ENCODE peak calls at places on chromosomes 6 and 20, in eight cellular contexts. C is K562, Y is HCT116, N is HepG2, H is GM12878, B is GM23338, A is HL-60, J is SK-N-SH. P is an unnamed sample.

GRCh38 chr6:161327360-161327953 is 53.6 kb upstream of the AGPAT4 start:
- DNase-seq in C (no peak), Y (peak), N (no peak), H (no peak), B (peak), A (no peak), J (no peak), P (no peak)

GRCh38 chr6:150271501-150272263 is 97.1 kb upstream of the IYD start:
- DNase-seq in C (peak), Y (no peak), N (no peak), H (no peak), B (no peak), A (no peak), J (no peak), P (no peak)

GRCh38 chr6:11425431-11425871 is 112.1 kb upstream of the TMEM170B start:
- DNase-seq in C (no peak), Y (no peak), N (peak), H (no peak), B (peak), A (no peak), J (no peak), P (peak)

GRCh38 chr6:158006331-158006730 is 24.7 kb downstream of the SYNJ2 start:
- DNase-seq in C (no peak), Y (no peak), N (no peak), H (no peak), B (no peak), A (no peak), J (no peak), P (no peak)

GRCh38 chr6:11007715-11008608 is 36.1 kb downstream of the ELOVL2 start:
- DNase-seq in C (no peak), Y (peak), N (peak), H (no peak), B (peak), A (no peak), J (no peak), P (peak)

GRCh38 chr6:15351631-15352030 is 105.8 kb downstream of the JARID2 start:
- DNase-seq in C (no peak), Y (no peak), N (no peak), H (no peak), B (no peak), A (no peak), J (no peak), P (peak)

GRCh38 chr6:153218184-153218792 is 87.2 kb upstream of the RGS17 start:
- DNase-seq in C (no peak), Y (no peak), N (no peak), H (no peak), B (no peak), A (no peak), J (no peak), P (no peak)

GRCh38 chr6:161199845-161200244 is 74.0 kb downstream of the AGPAT4 start:
- DNase-seq in C (no peak), Y (no peak), N (no peak), H (no peak), B (no peak), A (peak), J (no peak), P (no peak)

GRCh38 chr6:89941031-89941775 is 46.9 kb downstream of the GJA10 start:
- DNase-seq in C (no peak), Y (no peak), N (peak), H (no peak), B (no peak), A (no peak), J (no peak), P (no peak)

GRCh38 chr6:7975764-7976146 is 65.2 kb upstream of the TXNDC5 start:
- DNase-seq in C (no peak), Y (no peak), N (peak), H (no peak), B (no peak), A (no peak), J (no peak), P (no peak)

GRCh38 chr20:50207026-50207425 is 16.4 kb downstream of the CEBPB start:
- DNase-seq in C (no peak), Y (no peak), N (no peak), H (no peak), B (no peak), A (no peak), J (no peak), P (no peak)

GRCh38 chr6:3638662-3639061 is 112.9 kb downstream of the PXDC1 start:
- DNase-seq in C (no peak), Y (no peak), N (no peak), H (no peak), B (no peak), A (no peak), J (no peak), P (no peak)

GRCh38 chr6:24908555-24908954 is 27.2 kb downstream of the RIPOR2 start:
- DNase-seq in C (no peak), Y (no peak), N (no peak), H (no peak), B (no peak), A (no peak), J (no peak), P (no peak)

GRCh38 chr6:132084811-132085509 is 133.8 kb upstream of the CCN2 start:
- DNase-seq in C (no peak), Y (no peak), N (no peak), H (peak), B (no peak), A (no peak), J (no peak), P (peak)

GRCh38 chr6:35725081-35725708 is 11.6 kb upstream of the ARMC12 start:
- DNase-seq in C (no peak), Y (no peak), N (no peak), H (no peak), B (no peak), A (no peak), J (no peak), P (no peak)

GRCh38 chr6:166602928-166603690 is 16.6 kb upstream of the RAMACL start:
- DNase-seq in C (no peak), Y (no peak), N (no peak), H (no peak), B (no peak), A (peak), J (no peak), P (no peak)

GRCh38 chr6:53857318-53858094 is 62.7 kb downstream of the LRRC1 start:
- DNase-seq in C (no peak), Y (no peak), N (no peak), H (no peak), B (no peak), A (no peak), J (no peak), P (no peak)

GRCh38 chr20:1800777-1801176 is 94.4 kb upstream of the SIRPA start:
- DNase-seq in C (no peak), Y (no peak), N (no peak), H (no peak), B (no peak), A (no peak), J (peak), P (peak)

GRCh38 chr20:64228086-64228485 is 27.5 kb upstream of the PCMTD2 start:
- DNase-seq in C (no peak), Y (no peak), N (no peak), H (no peak), B (no peak), A (no peak), J (no peak), P (no peak)

GRCh38 chr20:44040202-44040915 is 125.7 kb downstream of the TOX2 start:
- DNase-seq in C (no peak), Y (no peak), N (no peak), H (no peak), B (no peak), A (no peak), J (no peak), P (no peak)

GRCh38 chr6:2242311-2242710 is 3.1 kb downstream of the GMDS start:
- DNase-seq in C (no peak), Y (no peak), N (no peak), H (no peak), B (no peak), A (no peak), J (no peak), P (no peak)

GRCh38 chr6:13412639-13413465 is 74.5 kb downstream of the GFOD1 start:
- DNase-seq in C (no peak), Y (no peak), N (peak), H (no peak), B (no peak), A (no peak), J (no peak), P (no peak)

GRCh38 chr6:152338335-152339125 is 298.6 kb downstream of the SYNE1 start:
- DNase-seq in C (peak), Y (no peak), N (peak), H (no peak), B (peak), A (peak), J (peak), P (peak)

GRCh38 chr6:13375360-13375878 is 47.1 kb upstream of the TBC1D7 start:
- DNase-seq in C (no peak), Y (no peak), N (no peak), H (peak), B (no peak), A (no peak), J (no peak), P (no peak)

GRCh38 chr6:157106487-157106886 is 216.8 kb downstream of the TMEM242 start:
- DNase-seq in C (no peak), Y (peak), N (no peak), H (no peak), B (no peak), A (no peak), J (no peak), P (peak)

GRCh38 chr6:27145731-27146455 is 101.6 kb upstream of the PRSS16 start:
- DNase-seq in C (no peak), Y (peak), N (peak), H (peak), B (peak), A (peak), J (peak), P (peak)

GRCh38 chr6:133312006-133312405 is 70.8 kb downstream of the EYA4 start:
- DNase-seq in C (no peak), Y (no peak), N (no peak), H (no peak), B (peak), A (no peak), J (no peak), P (no peak)

GRCh38 chr6:43773050-43773956 is 3.3 kb downstream of the VEGFA start:
- DNase-seq in C (peak), Y (peak), N (peak), H (no peak), B (peak), A (peak), J (peak), P (peak)

GRCh38 chr20:45036044-45036755 is 64.7 kb downstream of the KCNS1 start:
- DNase-seq in C (no peak), Y (peak), N (peak), H (no peak), B (no peak), A (no peak), J (no peak), P (no peak)

GRCh38 chr6:32623693-32624092 is 13.5 kb upstream of the HLA-DQA1 start:
- DNase-seq in C (no peak), Y (no peak), N (no peak), H (no peak), B (no peak), A (peak), J (no peak), P (no peak)

GRCh38 chr20:21396921-21397340 is 395 bp downstream of the NKX2-4 start:
- DNase-seq in C (no peak), Y (no peak), N (no peak), H (no peak), B (peak), A (peak), J (peak), P (no peak)

GRCh38 chr6:144285548-144285797 is 338 bp downstream of the UTRN start:
- DNase-seq in C (no peak), Y (no peak), N (no peak), H (no peak), B (no peak), A (no peak), J (peak), P (peak)

GRCh38 chr6:123803862-123804681 is at the start of gene NKAIN2:
- DNase-seq in C (no peak), Y (no peak), N (no peak), H (no peak), B (peak), A (no peak), J (no peak), P (no peak)

GRCh38 chr6:73743556-73743955 is 47.6 kb downstream of the CD109 start:
- DNase-seq in C (no peak), Y (no peak), N (no peak), H (no peak), B (no peak), A (no peak), J (no peak), P (no peak)

GRCh38 chr6:167397712-167398111 is 72.8 kb downstream of the TTLL2 start:
- DNase-seq in C (no peak), Y (no peak), N (no peak), H (no peak), B (peak), A (no peak), J (no peak), P (no peak)

GRCh38 chr6:34723203-34723602 is 26.6 kb upstream of the ILRUN start:
- DNase-seq in C (no peak), Y (no peak), N (peak), H (no peak), B (peak), A (no peak), J (no peak), P (no peak)

GRCh38 chr20:25065625-25066338 is 7.8 kb upstream of the ACSS1 start:
- DNase-seq in C (peak), Y (peak), N (peak), H (peak), B (peak), A (peak), J (peak), P (peak)

GRCh38 chr20:37729909-37730308 is 36.1 kb downstream of the CTNNBL1 start:
- DNase-seq in C (no peak), Y (no peak), N (no peak), H (no peak), B (no peak), A (no peak), J (no peak), P (no peak)

DNA sequence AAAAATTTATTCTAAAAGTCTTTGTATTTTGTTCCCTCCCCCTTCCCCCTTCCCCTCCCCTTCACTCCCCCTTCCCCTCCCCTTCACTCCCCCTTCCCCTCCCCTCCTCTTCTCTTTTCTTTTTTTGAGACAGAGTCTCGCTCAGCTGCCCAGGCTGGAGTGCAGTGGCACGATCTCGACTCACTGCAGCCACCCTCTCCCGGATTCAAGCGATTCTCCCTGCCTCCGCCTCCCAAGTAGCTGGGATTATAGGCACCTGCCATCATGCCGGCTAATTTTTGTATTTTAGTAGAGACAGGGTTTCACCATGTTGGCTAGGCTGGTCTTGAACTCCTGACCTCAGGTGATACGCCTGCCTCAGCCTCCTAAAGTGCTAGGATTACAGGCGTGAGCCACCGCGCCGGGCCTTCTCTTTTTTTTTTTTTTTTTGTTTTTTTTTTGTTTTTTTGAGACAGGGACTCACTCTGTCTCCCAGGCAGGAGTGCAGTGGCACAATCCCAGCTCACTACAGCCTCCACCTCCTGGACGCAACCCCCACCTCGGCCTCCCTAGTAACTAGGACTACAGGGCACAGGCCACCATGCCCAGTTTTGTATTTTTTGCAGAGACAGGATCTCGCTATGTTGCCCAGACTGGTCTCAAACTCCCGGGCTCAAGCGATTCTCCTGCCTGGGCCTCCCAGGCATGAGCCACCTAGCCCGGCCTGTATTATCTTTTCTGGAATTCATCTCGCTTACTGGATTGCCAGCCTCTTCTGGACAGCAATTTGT is 1.1 kb upstream of the AFG1L start:
- DNase-seq in C (no peak), Y (no peak), N (no peak), H (no peak), B (no peak), A (peak), J (no peak), P (no peak)
- H3K27ac ChIP-seq in C (peak), Y (peak), N (peak), H (no peak), B (peak), A (peak), J (peak), P (peak)

DNA sequence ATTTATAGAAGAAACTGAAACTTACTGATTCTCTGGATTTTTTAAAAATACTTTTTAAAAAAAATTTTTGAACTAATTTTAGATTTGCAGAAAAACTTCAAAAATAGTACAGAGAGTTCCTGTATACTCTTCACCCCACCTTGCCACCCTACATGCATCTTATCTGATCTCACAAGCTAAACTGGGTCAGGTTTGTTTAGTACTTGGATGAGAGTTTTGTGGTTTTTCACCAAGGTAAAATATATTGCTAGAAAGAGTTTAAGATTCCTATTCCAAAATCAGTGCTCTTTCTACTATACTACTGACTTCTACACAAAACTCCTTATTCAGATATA is 350.8 kb upstream of the RUNX2 start:
- DNase-seq in C (no peak), Y (no peak), N (no peak), H (no peak), B (no peak), A (no peak), J (no peak), P (no peak)
- TF ChIP-seq REST in C (no peak), Y (no peak), N (no peak), H (no peak), B (no peak), A (no peak), J (no peak), P (no peak)

GRCh38 chr20:41479113-41479512 is 112.5 kb upstream of the EMILIN3 start:
- DNase-seq in C (no peak), Y (no peak), N (no peak), H (no peak), B (no peak), A (no peak), J (no peak), P (no peak)

GRCh38 chr20:41476446-41476845 is 109.8 kb upstream of the EMILIN3 start:
- DNase-seq in C (no peak), Y (no peak), N (no peak), H (no peak), B (no peak), A (no peak), J (no peak), P (no peak)

GRCh38 chr20:41483553-41483930 is 116.9 kb upstream of the EMILIN3 start:
- DNase-seq in C (no peak), Y (no peak), N (no peak), H (no peak), B (no peak), A (no peak), J (no peak), P (no peak)

GRCh38 chr20:41482647-41483552 is 116.3 kb upstream of the EMILIN3 start:
- DNase-seq in C (no peak), Y (no peak), N (no peak), H (no peak), B (no peak), A (no peak), J (no peak), P (no peak)

DNA sequence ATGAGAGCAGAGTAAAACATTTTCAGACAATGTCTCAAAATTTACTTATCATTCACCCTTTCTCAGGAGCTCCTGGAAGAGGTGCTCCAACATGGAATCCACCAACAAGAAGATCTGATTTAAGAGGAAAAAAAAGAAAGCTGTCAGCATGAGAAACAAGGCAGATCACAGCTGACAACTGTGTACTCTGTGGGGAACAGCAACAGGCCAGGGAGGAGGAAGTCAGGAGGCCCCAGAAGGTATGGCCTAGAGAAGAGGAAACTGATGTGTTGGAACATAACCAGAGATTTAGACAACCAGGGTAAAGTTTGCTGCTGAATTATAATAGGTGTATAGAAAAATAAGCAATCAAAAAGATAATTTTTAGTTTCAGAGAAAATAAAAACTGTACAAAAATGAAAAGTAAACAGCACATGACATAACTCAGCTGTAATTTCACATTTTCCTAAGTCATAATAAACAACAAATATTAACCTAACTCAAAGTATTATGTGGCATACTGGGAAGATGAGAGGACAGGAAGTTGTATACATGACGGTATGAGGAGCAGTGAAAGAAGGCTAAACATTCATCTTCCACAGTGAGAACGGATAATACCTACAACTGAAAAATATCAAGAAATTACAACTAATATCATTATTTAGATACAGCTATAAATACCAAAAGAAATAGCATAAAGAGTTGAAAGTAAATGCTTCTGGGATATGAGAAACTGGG is 113.6 kb upstream of the EMILIN3 start:
- DNase-seq in C (no peak), Y (no peak), N (no peak), H (no peak), B (no peak), A (peak), J (no peak), P (no peak)
- H3K27ac ChIP-seq in C (no peak), Y (no peak), N (no peak), H (no peak), B (no peak), A (peak), J (no peak), P (peak)

GRCh38 chr20:38790210-38791053 is 15.1 kb upstream of the PPP1R16B start:
- DNase-seq in C (peak), Y (peak), N (peak), H (no peak), B (peak), A (peak), J (peak), P (peak)
- TF ChIP-seq REST in C (no peak), Y (no peak), N (no peak), H (no peak), B (no peak), A (no peak), J (no peak), P (no peak)

P was measured in A549.